ENCODE peak calls at places on chromosome 1, in six cellular contexts. One of them, this sample, is unnamed.

GRCh38 chr1:34292472-34292871 is 115.8 kb downstream of the C1orf94 start:
- ATAC-seq in GM23338: peak
- ATAC-seq in K562: peak
- ATAC-seq in GM12878: no peak
- ATAC-seq in Panc1: no peak
- ATAC-seq in HepG2: peak
- ATAC-seq in this sample: no peak

GRCh38 chr1:225811622-225812487 is 1.9 kb downstream of the EPHX1 start:
- ATAC-seq in K562: no peak
- ATAC-seq in HepG2: no peak
- ATAC-seq in GM23338: peak
- ATAC-seq in GM12878: no peak
- ATAC-seq in Panc1: no peak
- ATAC-seq in this sample: no peak

GRCh38 chr1:207058878-207059867 is 6.1 kb downstream of the PFKFB2 start:
- ATAC-seq in GM23338: peak
- ATAC-seq in K562: peak
- ATAC-seq in HepG2: peak
- ATAC-seq in GM12878: peak
- ATAC-seq in Panc1: no peak
- ATAC-seq in this sample: no peak

GRCh38 chr1:91850708-91851107 is 35.2 kb downstream of the TGFBR3 start:
- ATAC-seq in K562: no peak
- ATAC-seq in Panc1: no peak
- ATAC-seq in GM12878: no peak
- ATAC-seq in HepG2: no peak
- ATAC-seq in GM23338: no peak
- ATAC-seq in this sample: peak

GRCh38 chr1:99173282-99173681 is 91.0 kb upstream of the PLPPR4 start:
- ATAC-seq in K562: no peak
- ATAC-seq in HepG2: no peak
- ATAC-seq in GM23338: no peak
- ATAC-seq in GM12878: no peak
- ATAC-seq in Panc1: no peak
- ATAC-seq in this sample: no peak

GRCh38 chr1:240691521-240692338 is 79.8 kb upstream of the GREM2 start:
- ATAC-seq in Panc1: peak
- ATAC-seq in GM23338: peak
- ATAC-seq in HepG2: peak
- ATAC-seq in GM12878: no peak
- ATAC-seq in K562: no peak
- ATAC-seq in this sample: peak

GRCh38 chr1:89844236-89844807 is 23.5 kb downstream of the LRRC8D start:
- ATAC-seq in K562: no peak
- ATAC-seq in GM23338: no peak
- ATAC-seq in GM12878: peak
- ATAC-seq in Panc1: no peak
- ATAC-seq in HepG2: no peak
- ATAC-seq in this sample: no peak

GRCh38 chr1:161121838-161122237 is 3.9 kb downstream of the NIT1 start:
- ATAC-seq in GM23338: no peak
- ATAC-seq in HepG2: no peak
- ATAC-seq in Panc1: no peak
- ATAC-seq in K562: no peak
- ATAC-seq in GM12878: no peak
- ATAC-seq in this sample: no peak

GRCh38 chr1:9191216-9191615 is 43.4 kb upstream of the H6PD start:
- ATAC-seq in GM23338: no peak
- ATAC-seq in GM12878: no peak
- ATAC-seq in HepG2: no peak
- ATAC-seq in Panc1: no peak
- ATAC-seq in K562: no peak
- ATAC-seq in this sample: no peak

GRCh38 chr1:9190234-9190633 is 44.3 kb upstream of the H6PD start:
- ATAC-seq in HepG2: no peak
- ATAC-seq in Panc1: no peak
- ATAC-seq in GM12878: no peak
- ATAC-seq in GM23338: no peak
- ATAC-seq in K562: no peak
- ATAC-seq in this sample: no peak

GRCh38 chr1:9194024-9194423 is 40.5 kb upstream of the H6PD start:
- ATAC-seq in HepG2: peak
- ATAC-seq in GM12878: no peak
- ATAC-seq in Panc1: no peak
- ATAC-seq in GM23338: no peak
- ATAC-seq in K562: no peak
- ATAC-seq in this sample: no peak

GRCh38 chr1:9193226-9193625 is 41.3 kb upstream of the H6PD start:
- ATAC-seq in K562: no peak
- ATAC-seq in Panc1: no peak
- ATAC-seq in HepG2: no peak
- ATAC-seq in GM23338: no peak
- ATAC-seq in GM12878: no peak
- ATAC-seq in this sample: no peak

DNA sequence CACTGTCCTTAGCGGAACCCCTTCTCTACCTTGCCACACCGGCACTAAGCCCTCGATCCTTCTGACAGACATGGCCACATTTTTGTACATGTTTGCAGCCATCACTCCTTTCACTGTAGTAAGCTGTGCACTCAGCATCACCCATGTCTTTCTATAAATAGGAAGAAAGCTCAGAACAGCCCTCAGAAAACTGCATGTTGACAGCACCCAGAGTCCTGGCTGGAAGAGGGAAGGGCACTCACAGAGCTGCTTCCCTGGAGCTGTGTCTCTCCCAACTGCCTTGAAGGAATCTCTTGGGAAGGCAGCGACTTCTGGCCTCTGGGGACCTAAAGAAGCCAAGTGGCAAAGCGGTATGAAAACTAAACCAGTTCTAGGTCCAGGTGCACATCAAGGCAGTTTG is 42.0 kb upstream of the H6PD start:
- ATAC-seq in K562: no peak
- ATAC-seq in GM12878: no peak
- ATAC-seq in Panc1: no peak
- ATAC-seq in GM23338: no peak
- ATAC-seq in HepG2: no peak
- ATAC-seq in this sample: no peak
- TF ChIP-seq POLR2AphosphoS5 in K562: no peak
- TF ChIP-seq POLR2AphosphoS5 in GM12878: no peak
- TF ChIP-seq POLR2AphosphoS5 in Panc1: no peak
- TF ChIP-seq POLR2AphosphoS5 in GM23338: no peak
- TF ChIP-seq POLR2AphosphoS5 in HepG2: no peak
- TF ChIP-seq POLR2AphosphoS5 in this sample: no peak

GRCh38 chr1:31703431-31704260 is at the start of gene COL16A1:
- ATAC-seq in GM23338: peak
- ATAC-seq in K562: peak
- ATAC-seq in Panc1: no peak
- ATAC-seq in GM12878: peak
- ATAC-seq in HepG2: peak
- ATAC-seq in this sample: peak
- TF ChIP-seq POLR2AphosphoS5 in GM23338: peak
- TF ChIP-seq POLR2AphosphoS5 in K562: no peak
- TF ChIP-seq POLR2AphosphoS5 in Panc1: no peak
- TF ChIP-seq POLR2AphosphoS5 in GM12878: no peak
- TF ChIP-seq POLR2AphosphoS5 in HepG2: no peak
- TF ChIP-seq POLR2AphosphoS5 in this sample: peak

DNA sequence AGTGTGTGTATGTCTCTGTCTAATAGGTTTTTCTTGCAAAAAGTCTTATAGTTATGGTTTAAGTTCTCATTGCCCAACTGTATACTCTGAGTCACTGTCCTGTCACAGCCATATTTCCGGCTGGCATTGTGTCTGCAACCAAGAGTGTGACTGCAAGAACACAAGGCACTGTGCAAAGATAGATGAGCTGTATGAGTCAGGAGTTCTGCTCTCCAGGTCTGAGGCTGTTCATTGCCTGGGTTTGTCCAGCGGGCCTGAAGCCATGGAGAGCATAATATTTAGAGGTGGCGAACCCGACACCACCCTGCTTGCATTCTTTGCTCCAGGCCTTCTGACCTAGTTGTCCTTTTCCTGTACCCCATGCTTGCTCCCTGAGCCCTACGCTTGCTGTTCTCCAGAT is 50.9 kb upstream of the CNIH3 start:
- ATAC-seq in Panc1: peak
- ATAC-seq in GM12878: no peak
- ATAC-seq in K562: peak
- ATAC-seq in HepG2: peak
- ATAC-seq in GM23338: no peak
- ATAC-seq in this sample: no peak
- TF ChIP-seq POLR2AphosphoS5 in Panc1: no peak
- TF ChIP-seq POLR2AphosphoS5 in GM12878: no peak
- TF ChIP-seq POLR2AphosphoS5 in K562: no peak
- TF ChIP-seq POLR2AphosphoS5 in HepG2: no peak
- TF ChIP-seq POLR2AphosphoS5 in GM23338: no peak
- TF ChIP-seq POLR2AphosphoS5 in this sample: no peak

GRCh38 chr1:12467570-12468286 is 150.3 kb downstream of the DHRS3 start:
- ATAC-seq in Panc1: no peak
- ATAC-seq in K562: no peak
- ATAC-seq in GM12878: no peak
- ATAC-seq in GM23338: no peak
- ATAC-seq in HepG2: no peak
- ATAC-seq in this sample: no peak
- TF ChIP-seq POLR2AphosphoS5 in Panc1: no peak
- TF ChIP-seq POLR2AphosphoS5 in K562: no peak
- TF ChIP-seq POLR2AphosphoS5 in GM12878: no peak
- TF ChIP-seq POLR2AphosphoS5 in GM23338: no peak
- TF ChIP-seq POLR2AphosphoS5 in HepG2: no peak
- TF ChIP-seq POLR2AphosphoS5 in this sample: no peak

DNA sequence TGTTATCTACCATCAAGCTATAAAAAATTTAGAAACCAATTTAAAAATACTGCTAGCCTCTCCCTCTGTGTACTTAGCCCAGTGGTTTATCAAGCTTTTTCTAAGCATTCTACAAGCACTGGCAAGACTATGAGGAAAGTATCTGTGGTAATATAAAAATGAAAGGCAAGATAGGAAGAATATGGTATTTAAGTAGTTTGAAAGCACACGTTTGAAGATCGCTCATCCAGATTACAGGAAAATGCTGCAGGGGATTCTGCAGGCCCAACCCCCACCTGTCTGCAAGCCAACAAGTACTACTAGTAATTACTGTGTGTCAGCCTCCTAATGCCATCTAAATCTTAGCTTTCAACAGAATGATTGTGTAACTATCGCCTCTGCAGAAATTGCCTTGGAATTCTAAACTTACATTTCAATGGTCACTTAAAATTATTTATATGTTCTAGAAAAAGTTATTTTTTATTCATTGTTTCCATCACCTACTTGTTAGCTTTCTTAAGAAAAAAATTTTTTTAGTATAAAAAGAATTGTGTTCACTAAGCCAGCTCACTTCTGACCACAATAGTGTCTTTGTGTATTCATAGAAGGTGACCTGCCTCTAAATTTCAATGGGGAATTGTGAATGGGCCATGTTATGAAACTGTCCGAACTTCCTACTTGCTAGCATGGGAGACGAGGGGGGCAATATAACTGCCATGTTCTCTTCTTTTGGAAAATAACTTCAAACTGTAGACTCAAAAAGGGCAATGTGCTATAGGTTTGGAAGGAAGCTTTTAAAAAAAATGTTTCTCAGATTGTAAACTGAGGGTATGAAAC is 8.4 kb downstream of the ERRFI1 start:
- ATAC-seq in GM23338: peak
- ATAC-seq in HepG2: peak
- ATAC-seq in Panc1: no peak
- ATAC-seq in GM12878: no peak
- ATAC-seq in K562: no peak
- ATAC-seq in this sample: no peak
- TF ChIP-seq POLR2AphosphoS5 in GM23338: no peak
- TF ChIP-seq POLR2AphosphoS5 in HepG2: no peak
- TF ChIP-seq POLR2AphosphoS5 in Panc1: peak
- TF ChIP-seq POLR2AphosphoS5 in GM12878: no peak
- TF ChIP-seq POLR2AphosphoS5 in K562: no peak
- TF ChIP-seq POLR2AphosphoS5 in this sample: peak

DNA sequence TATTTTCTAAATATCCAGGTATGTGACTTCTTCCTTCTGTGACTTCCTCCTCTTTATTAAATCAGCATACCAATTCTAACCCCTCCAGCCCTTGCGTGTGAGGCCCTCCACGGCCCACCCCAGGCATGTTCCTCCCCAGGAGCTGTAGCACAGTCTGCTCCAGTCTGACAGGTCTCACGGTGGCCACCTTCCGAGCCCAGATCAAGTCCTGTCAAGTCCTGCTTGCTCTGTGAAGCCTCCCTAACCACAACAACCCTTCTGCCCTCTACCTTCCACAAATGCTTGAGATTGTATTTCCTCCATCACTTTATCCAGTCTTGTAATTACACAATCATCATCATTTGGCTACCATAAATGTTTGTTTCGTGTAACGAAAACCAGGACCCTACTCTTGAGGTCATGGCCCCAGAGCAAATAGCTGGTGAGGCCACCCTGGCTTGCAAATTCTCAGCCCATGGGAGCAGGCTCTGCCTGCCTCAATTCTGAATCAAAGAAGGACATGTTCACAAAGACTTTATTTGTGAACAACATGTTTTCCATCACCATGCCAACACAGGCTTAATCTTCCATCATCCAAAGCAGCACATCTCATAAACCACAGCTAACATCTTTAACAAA is 33.0 kb upstream of the S100A7 start:
- ATAC-seq in K562: no peak
- ATAC-seq in HepG2: no peak
- ATAC-seq in Panc1: no peak
- ATAC-seq in GM12878: no peak
- ATAC-seq in GM23338: no peak
- ATAC-seq in this sample: no peak
- TF ChIP-seq POLR2AphosphoS5 in K562: no peak
- TF ChIP-seq POLR2AphosphoS5 in HepG2: no peak
- TF ChIP-seq POLR2AphosphoS5 in Panc1: no peak
- TF ChIP-seq POLR2AphosphoS5 in GM12878: no peak
- TF ChIP-seq POLR2AphosphoS5 in GM23338: no peak
- TF ChIP-seq POLR2AphosphoS5 in this sample: no peak